ENCODE peak calls at places on chromosomes 11 and 22, in four cellular contexts. V is spleen, B is left ventricle myocardium inferior, H is tibial nerve. X is an unnamed sample.
A peak's percentile ranks its signal among the peaks of the same experiment; 100 is the strongest.

GRCh38 chr11:134272381-134273316 is 3.5 kb upstream of the GLB1L3 start:
- DNase-seq in V (no peak), B (no peak), H (no peak), X (peak; percentile 40)

GRCh38 chr22:30875481-30876215 is 92.9 kb downstream of the MORC2 start:
- DNase-seq in H (no peak), V (peak; percentile 54), B (peak; percentile 76), X (no peak)

GRCh38 chr11:64713781-64714363 is 9.1 kb downstream of the NRXN2 start:
- DNase-seq in B (no peak), H (no peak), V (no peak), X (no peak)

GRCh38 chr22:39237276-39238123 is 7.3 kb downstream of the PDGFB start:
- DNase-seq in V (no peak), B (no peak), H (no peak), X (no peak)

GRCh38 chr22:18147791-18148507 is 2.0 kb upstream of the USP18 start:
- DNase-seq in B (no peak), H (no peak), V (no peak), X (no peak)

GRCh38 chr11:9619004-9619403 is 44.9 kb upstream of the SWAP70 start:
- DNase-seq in B (no peak), H (no peak), V (no peak), X (no peak)

GRCh38 chr11:134349109-134349801 is 17.5 kb downstream of the GLB1L2 start:
- DNase-seq in H (no peak), V (no peak), B (no peak), X (no peak)

GRCh38 chr11:2213890-2214526 is 42.4 kb upstream of the TH start:
- DNase-seq in V (peak; percentile 56), H (no peak), B (peak; percentile 5), X (no peak)

GRCh38 chr11:75538150-75538942 is 12.6 kb upstream of the GDPD5 start:
- DNase-seq in H (no peak), V (no peak), B (no peak), X (no peak)

GRCh38 chr11:94525933-94526332 is 13.7 kb downstream of the C11orf97 start:
- DNase-seq in B (peak; percentile 66), H (peak; percentile 53), V (peak; percentile 76), X (no peak)

GRCh38 chr11:112511271-112511670 is 250.6 kb upstream of the PLET1 start:
- DNase-seq in V (no peak), H (no peak), B (no peak), X (no peak)

GRCh38 chr11:125451400-125452124 is 44.5 kb downstream of the FEZ1 start:
- DNase-seq in B (peak; percentile 72), H (peak; percentile 52), V (no peak), X (peak; percentile 37)

GRCh38 chr22:20582171-20582511 is 74.7 kb downstream of the MED15 start:
- DNase-seq in V (peak; percentile 60), B (peak; percentile 1), H (no peak), X (no peak)

GRCh38 chr11:128905345-128906184 is 14.4 kb downstream of the KCNJ5 start:
- DNase-seq in H (no peak), B (no peak), V (no peak), X (no peak)

GRCh38 chr11:11987503-11988022 is 20.9 kb downstream of the DKK3 start:
- DNase-seq in H (no peak), B (no peak), V (no peak), X (no peak)

GRCh38 chr11:104581246-104581980 is 316.8 kb downstream of the CASP12 start:
- DNase-seq in V (no peak), B (no peak), H (no peak), X (no peak)

GRCh38 chr11:127471662-127472061 is 471.1 kb upstream of the KIRREL3 start:
- DNase-seq in H (no peak), B (no peak), V (no peak), X (no peak)

GRCh38 chr11:134385774-134386565 is 26.1 kb downstream of the B3GAT1 start:
- DNase-seq in B (no peak), V (no peak), H (no peak), X (no peak)

GRCh38 chr22:39893526-39893925 is at the start of gene ENTHD1:
- DNase-seq in B (no peak), V (no peak), H (no peak), X (no peak)

GRCh38 chr22:36279219-36279666 is 26.3 kb downstream of the APOL1 start:
- DNase-seq in V (no peak), H (no peak), B (no peak), X (no peak)

GRCh38 chr22:46287873-46288751 is 8.6 kb upstream of the GTSE1 start:
- DNase-seq in V (peak; percentile 95), B (peak; percentile 51), H (no peak), X (no peak)

GRCh38 chr11:44634401-44635281 is 69.2 kb downstream of the CD82 start:
- DNase-seq in B (peak; percentile 74), H (no peak), V (peak; percentile 76), X (peak; percentile 81)

GRCh38 chr11:130203766-130204702 is 44.5 kb downstream of the ST14 start:
- DNase-seq in V (peak; percentile 50), B (no peak), H (no peak), X (no peak)

GRCh38 chr11:130449996-130450419 is 1.6 kb downstream of the ADAMTS15 start:
- DNase-seq in B (peak; percentile 91), V (no peak), H (peak; percentile 83), X (no peak)

GRCh38 chr11:70692131-70692530 is 293.8 kb downstream of the CTTN start:
- DNase-seq in B (no peak), V (no peak), H (no peak), X (no peak)

GRCh38 chr11:73186886-73187285 is 31.2 kb upstream of the P2RY2 start:
- DNase-seq in B (no peak), H (no peak), V (no peak), X (no peak)

GRCh38 chr11:120512727-120513435 is 1.3 kb downstream of the GRIK4 start:
- DNase-seq in H (no peak), V (peak; percentile 72), B (no peak), X (no peak)

GRCh38 chr11:120482149-120482548 is 29.4 kb upstream of the GRIK4 start:
- DNase-seq in H (no peak), B (no peak), V (no peak), X (no peak)

GRCh38 chr22:41976070-41976901 is 7.0 kb downstream of the SEPTIN3 start:
- DNase-seq in B (peak; percentile 31), H (no peak), V (peak; percentile 86), X (no peak)

GRCh38 chr11:34318111-34319037 is 39.4 kb downstream of the ABTB2 start:
- DNase-seq in H (no peak), V (no peak), B (no peak), X (no peak)

GRCh38 chr11:3836903-3837302 is 3.9 kb downstream of the RHOG start:
- DNase-seq in H (no peak), V (peak; percentile 94), B (peak; percentile 60), X (no peak)

GRCh38 chr11:83282084-83282716 is 4.0 kb downstream of the CCDC90B start:
- DNase-seq in H (no peak), B (no peak), V (no peak), X (no peak)

GRCh38 chr11:83284501-83285051 is 1.6 kb downstream of the CCDC90B start:
- DNase-seq in B (no peak), V (no peak), H (no peak), X (no peak)

GRCh38 chr11:83287631-83288030 is 1.5 kb upstream of the CCDC90B start:
- DNase-seq in B (no peak), H (no peak), V (no peak), X (no peak)

GRCh38 chr11:83285131-83285770 is 916 bp downstream of the CCDC90B start:
- DNase-seq in V (no peak), H (no peak), B (no peak), X (no peak)

GRCh38 chr11:83285771-83286528 is at the start of gene CCDC90B:
- DNase-seq in B (peak; percentile 94), H (peak; percentile 87), V (peak; percentile 98), X (no peak)
- TF ChIP-seq CTCF in B (no peak), H (no peak), V (no peak), X (no peak)

DNA sequence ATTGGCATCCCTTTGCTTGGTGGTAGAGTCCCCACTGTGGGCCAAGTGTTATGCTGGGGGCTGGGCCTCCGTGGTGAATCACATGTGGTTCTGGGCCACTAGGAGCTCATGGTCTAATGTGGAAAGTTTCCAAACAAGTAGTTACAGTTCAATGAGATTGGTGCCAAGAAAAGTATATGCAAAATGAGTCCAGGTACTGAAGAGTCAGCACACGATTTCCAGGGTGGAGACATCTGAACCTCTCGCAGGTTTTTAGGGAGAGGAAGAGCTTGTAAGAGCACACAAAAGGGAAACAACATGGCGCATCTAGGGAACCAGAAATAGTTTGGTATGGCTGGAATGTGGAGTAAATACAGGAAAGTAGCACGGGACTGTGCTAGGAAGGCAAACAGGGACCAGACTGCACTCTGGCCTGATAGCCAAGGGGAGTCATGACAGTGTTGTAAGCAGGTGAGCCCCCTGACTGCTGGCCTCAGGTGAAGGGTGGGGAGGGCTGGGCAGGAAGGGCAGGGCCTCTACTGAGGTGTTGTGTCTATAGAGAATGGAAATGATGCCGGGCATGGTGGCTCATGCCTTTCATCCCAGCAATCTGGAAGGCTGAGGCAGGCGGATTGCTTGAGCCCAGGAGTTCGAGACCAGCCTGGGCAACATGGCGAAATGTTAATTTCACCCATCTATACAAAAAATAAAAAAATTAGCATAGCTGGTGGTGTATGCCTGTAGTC is 12.6 kb downstream of the POLR2F start:
- DNase-seq in B (no peak), V (no peak), H (no peak), X (no peak)
- H3K27ac ChIP-seq in B (peak overlapping the region; percentile 43), V (no peak overlapping the region), H (peak overlapping the region; percentile 51), X (no peak overlapping the region)

DNA sequence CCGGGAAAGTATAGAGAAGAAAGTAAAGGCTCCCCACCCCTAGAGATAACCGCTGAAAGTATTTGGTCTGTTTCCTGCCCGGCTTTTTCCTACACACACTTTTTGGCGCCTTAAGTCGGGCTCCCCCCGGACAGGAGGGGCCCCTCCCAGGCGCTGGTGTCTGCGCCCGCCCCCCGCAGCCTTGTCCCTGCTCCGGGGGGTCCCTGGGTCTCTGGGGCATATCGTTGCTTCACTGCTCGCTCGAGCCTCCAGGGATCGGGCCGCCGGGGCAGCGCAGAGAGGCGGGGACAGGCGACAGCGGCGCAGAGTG is 928 bp upstream of the CRACR2B start:
- DNase-seq in V (no peak), H (no peak), B (no peak), X (no peak)
- H3K4me1 ChIP-seq in V (peaks cover 61% of the 10 kb centered on the region), H (peaks cover 66% of the 10 kb centered on the region), B (peaks cover 88% of the 10 kb centered on the region), X (peaks cover 59% of the 10 kb centered on the region)

GRCh38 chr11:66340596-66341501 is 4.1 kb downstream of the BRMS1 start:
- DNase-seq in H (no peak), V (peak; percentile 59), B (no peak), X (no peak)
- TF ChIP-seq CTCF in H (no peak), V (no peak), B (no peak), X (no peak)

X was measured in vagina.